ENCODE peak calls at places on chromosome 19, in nine cellular contexts. One of them, this sample, is unnamed.

GRCh38 chr19:887072-887471 is 5.9 kb downstream of the MED16 start:
- DNase-seq in NCI-H1105 treated with DMSO at 0.1 percent for 48 hours: no peak
- DNase-seq in pons: no peak
- DNase-seq in mesendoderm: peak; percentile 65
- DNase-seq in H4: no peak
- DNase-seq in activated effector memory CD4-positive, alpha-beta T cell treated with Interleukin-2 at 50 U/mL for 16 hours: no peak
- DNase-seq in stimulated activated CD4-positive, alpha-beta T cell treated with anti-CD3 and anti-CD28 coated beads, Interleukin-15, amount 100 ng/mL, for 1 hour: no peak
- DNase-seq in stromal cell of bone marrow: peak; percentile 18
- DNase-seq in activated CD4-positive, alpha-beta T cell treated with anti-CD3 and anti-CD28 coated beads, Interleukin-2, amount 50 U/mL, for 48 hours: no peak
- DNase-seq in this sample: no peak

GRCh38 chr19:15937771-15938170 is 3.4 kb upstream of the CYP4F11 start:
- DNase-seq in NCI-H1105 treated with DMSO at 0.1 percent for 48 hours: no peak
- DNase-seq in pons: no peak
- DNase-seq in mesendoderm: no peak
- DNase-seq in H4: no peak
- DNase-seq in activated effector memory CD4-positive, alpha-beta T cell treated with Interleukin-2 at 50 U/mL for 16 hours: no peak
- DNase-seq in stimulated activated CD4-positive, alpha-beta T cell treated with anti-CD3 and anti-CD28 coated beads, Interleukin-15, amount 100 ng/mL, for 1 hour: no peak
- DNase-seq in stromal cell of bone marrow: no peak
- DNase-seq in activated CD4-positive, alpha-beta T cell treated with anti-CD3 and anti-CD28 coated beads, Interleukin-2, amount 50 U/mL, for 48 hours: no peak
- DNase-seq in this sample: no peak

GRCh38 chr19:53511933-53512374 is 26.0 kb upstream of the ZNF331 start:
- DNase-seq in NCI-H1105 treated with DMSO at 0.1 percent for 48 hours: peak; percentile 12
- DNase-seq in pons: peak; percentile 49
- DNase-seq in mesendoderm: peak; percentile 94
- DNase-seq in H4: peak; percentile 57
- DNase-seq in activated effector memory CD4-positive, alpha-beta T cell treated with Interleukin-2 at 50 U/mL for 16 hours: peak; percentile 13
- DNase-seq in stimulated activated CD4-positive, alpha-beta T cell treated with anti-CD3 and anti-CD28 coated beads, Interleukin-15, amount 100 ng/mL, for 1 hour: no peak
- DNase-seq in stromal cell of bone marrow: peak; percentile 34
- DNase-seq in activated CD4-positive, alpha-beta T cell treated with anti-CD3 and anti-CD28 coated beads, Interleukin-2, amount 50 U/mL, for 48 hours: peak; percentile 56
- DNase-seq in this sample: peak; percentile 58

GRCh38 chr19:19043481-19043880 is 10.1 kb downstream of the ARMC6 start:
- DNase-seq in NCI-H1105 treated with DMSO at 0.1 percent for 48 hours: no peak
- DNase-seq in pons: no peak
- DNase-seq in mesendoderm: no peak
- DNase-seq in H4: no peak
- DNase-seq in activated effector memory CD4-positive, alpha-beta T cell treated with Interleukin-2 at 50 U/mL for 16 hours: no peak
- DNase-seq in stimulated activated CD4-positive, alpha-beta T cell treated with anti-CD3 and anti-CD28 coated beads, Interleukin-15, amount 100 ng/mL, for 1 hour: no peak
- DNase-seq in stromal cell of bone marrow: no peak
- DNase-seq in activated CD4-positive, alpha-beta T cell treated with anti-CD3 and anti-CD28 coated beads, Interleukin-2, amount 50 U/mL, for 48 hours: no peak
- DNase-seq in this sample: no peak

GRCh38 chr19:35455616-35456201 is 7.7 kb downstream of the FFAR2 start:
- DNase-seq in NCI-H1105 treated with DMSO at 0.1 percent for 48 hours: no peak
- DNase-seq in pons: no peak
- DNase-seq in mesendoderm: no peak
- DNase-seq in H4: no peak
- DNase-seq in activated effector memory CD4-positive, alpha-beta T cell treated with Interleukin-2 at 50 U/mL for 16 hours: no peak
- DNase-seq in stimulated activated CD4-positive, alpha-beta T cell treated with anti-CD3 and anti-CD28 coated beads, Interleukin-15, amount 100 ng/mL, for 1 hour: no peak
- DNase-seq in stromal cell of bone marrow: no peak
- DNase-seq in activated CD4-positive, alpha-beta T cell treated with anti-CD3 and anti-CD28 coated beads, Interleukin-2, amount 50 U/mL, for 48 hours: no peak
- DNase-seq in this sample: no peak

GRCh38 chr19:36605101-36605838 is at the start of gene ZNF382:
- DNase-seq in NCI-H1105 treated with DMSO at 0.1 percent for 48 hours: peak; percentile 49
- DNase-seq in pons: peak; percentile 56
- DNase-seq in mesendoderm: peak; percentile 57
- DNase-seq in H4: no peak
- DNase-seq in activated effector memory CD4-positive, alpha-beta T cell treated with Interleukin-2 at 50 U/mL for 16 hours: peak; percentile 78
- DNase-seq in stimulated activated CD4-positive, alpha-beta T cell treated with anti-CD3 and anti-CD28 coated beads, Interleukin-15, amount 100 ng/mL, for 1 hour: peak; percentile 76
- DNase-seq in stromal cell of bone marrow: peak; percentile 33
- DNase-seq in activated CD4-positive, alpha-beta T cell treated with anti-CD3 and anti-CD28 coated beads, Interleukin-2, amount 50 U/mL, for 48 hours: peak; percentile 91
- DNase-seq in this sample: peak; percentile 18

GRCh38 chr19:6333439-6333838 is at the start of gene ACER1:
- DNase-seq in NCI-H1105 treated with DMSO at 0.1 percent for 48 hours: no peak
- DNase-seq in pons: no peak
- DNase-seq in mesendoderm: no peak
- DNase-seq in H4: no peak
- DNase-seq in activated effector memory CD4-positive, alpha-beta T cell treated with Interleukin-2 at 50 U/mL for 16 hours: no peak
- DNase-seq in stimulated activated CD4-positive, alpha-beta T cell treated with anti-CD3 and anti-CD28 coated beads, Interleukin-15, amount 100 ng/mL, for 1 hour: no peak
- DNase-seq in stromal cell of bone marrow: no peak
- DNase-seq in activated CD4-positive, alpha-beta T cell treated with anti-CD3 and anti-CD28 coated beads, Interleukin-2, amount 50 U/mL, for 48 hours: no peak
- DNase-seq in this sample: peak; percentile 29

GRCh38 chr19:15640294-15640903 is at the start of gene CYP4F3:
- DNase-seq in NCI-H1105 treated with DMSO at 0.1 percent for 48 hours: peak; percentile 30
- DNase-seq in pons: no peak
- DNase-seq in mesendoderm: no peak
- DNase-seq in H4: peak; percentile 94
- DNase-seq in activated effector memory CD4-positive, alpha-beta T cell treated with Interleukin-2 at 50 U/mL for 16 hours: no peak
- DNase-seq in stimulated activated CD4-positive, alpha-beta T cell treated with anti-CD3 and anti-CD28 coated beads, Interleukin-15, amount 100 ng/mL, for 1 hour: no peak
- DNase-seq in stromal cell of bone marrow: no peak
- DNase-seq in activated CD4-positive, alpha-beta T cell treated with anti-CD3 and anti-CD28 coated beads, Interleukin-2, amount 50 U/mL, for 48 hours: no peak
- DNase-seq in this sample: peak; percentile 79

GRCh38 chr19:35027851-35028599 is 2.2 kb upstream of the SCN1B start:
- DNase-seq in NCI-H1105 treated with DMSO at 0.1 percent for 48 hours: no peak
- DNase-seq in pons: no peak
- DNase-seq in mesendoderm: peak; percentile 75
- DNase-seq in H4: peak; percentile 75
- DNase-seq in activated effector memory CD4-positive, alpha-beta T cell treated with Interleukin-2 at 50 U/mL for 16 hours: no peak
- DNase-seq in stimulated activated CD4-positive, alpha-beta T cell treated with anti-CD3 and anti-CD28 coated beads, Interleukin-15, amount 100 ng/mL, for 1 hour: no peak
- DNase-seq in stromal cell of bone marrow: no peak
- DNase-seq in activated CD4-positive, alpha-beta T cell treated with anti-CD3 and anti-CD28 coated beads, Interleukin-2, amount 50 U/mL, for 48 hours: no peak
- DNase-seq in this sample: no peak

GRCh38 chr19:35846038-35846668 is 6.2 kb downstream of the NPHS1 start:
- DNase-seq in NCI-H1105 treated with DMSO at 0.1 percent for 48 hours: peak; percentile 44
- DNase-seq in pons: no peak
- DNase-seq in mesendoderm: peak; percentile 49
- DNase-seq in H4: no peak
- DNase-seq in activated effector memory CD4-positive, alpha-beta T cell treated with Interleukin-2 at 50 U/mL for 16 hours: no peak
- DNase-seq in stimulated activated CD4-positive, alpha-beta T cell treated with anti-CD3 and anti-CD28 coated beads, Interleukin-15, amount 100 ng/mL, for 1 hour: no peak
- DNase-seq in stromal cell of bone marrow: no peak
- DNase-seq in activated CD4-positive, alpha-beta T cell treated with anti-CD3 and anti-CD28 coated beads, Interleukin-2, amount 50 U/mL, for 48 hours: no peak
- DNase-seq in this sample: no peak

GRCh38 chr19:873084-874019 is 13.9 kb downstream of the CFD start:
- DNase-seq in NCI-H1105 treated with DMSO at 0.1 percent for 48 hours: peak; percentile 13
- DNase-seq in pons: no peak
- DNase-seq in mesendoderm: peak; percentile 74
- DNase-seq in H4: no peak
- DNase-seq in activated effector memory CD4-positive, alpha-beta T cell treated with Interleukin-2 at 50 U/mL for 16 hours: peak; percentile 80
- DNase-seq in stimulated activated CD4-positive, alpha-beta T cell treated with anti-CD3 and anti-CD28 coated beads, Interleukin-15, amount 100 ng/mL, for 1 hour: peak; percentile 64
- DNase-seq in stromal cell of bone marrow: no peak
- DNase-seq in activated CD4-positive, alpha-beta T cell treated with anti-CD3 and anti-CD28 coated beads, Interleukin-2, amount 50 U/mL, for 48 hours: peak; percentile 76
- DNase-seq in this sample: no peak

GRCh38 chr19:51467864-51468544 is 9.8 kb upstream of the SIGLEC8 start:
- DNase-seq in NCI-H1105 treated with DMSO at 0.1 percent for 48 hours: no peak
- DNase-seq in pons: no peak
- DNase-seq in mesendoderm: no peak
- DNase-seq in H4: no peak
- DNase-seq in activated effector memory CD4-positive, alpha-beta T cell treated with Interleukin-2 at 50 U/mL for 16 hours: no peak
- DNase-seq in stimulated activated CD4-positive, alpha-beta T cell treated with anti-CD3 and anti-CD28 coated beads, Interleukin-15, amount 100 ng/mL, for 1 hour: no peak
- DNase-seq in stromal cell of bone marrow: no peak
- DNase-seq in activated CD4-positive, alpha-beta T cell treated with anti-CD3 and anti-CD28 coated beads, Interleukin-2, amount 50 U/mL, for 48 hours: no peak
- DNase-seq in this sample: no peak

GRCh38 chr19:4379383-4380253 is 20.7 kb downstream of the SH3GL1 start:
- DNase-seq in NCI-H1105 treated with DMSO at 0.1 percent for 48 hours: peak; percentile 41
- DNase-seq in pons: no peak
- DNase-seq in mesendoderm: no peak
- DNase-seq in H4: peak; percentile 87
- DNase-seq in activated effector memory CD4-positive, alpha-beta T cell treated with Interleukin-2 at 50 U/mL for 16 hours: no peak
- DNase-seq in stimulated activated CD4-positive, alpha-beta T cell treated with anti-CD3 and anti-CD28 coated beads, Interleukin-15, amount 100 ng/mL, for 1 hour: no peak
- DNase-seq in stromal cell of bone marrow: no peak
- DNase-seq in activated CD4-positive, alpha-beta T cell treated with anti-CD3 and anti-CD28 coated beads, Interleukin-2, amount 50 U/mL, for 48 hours: peak; percentile 60
- DNase-seq in this sample: no peak

GRCh38 chr19:18649371-18650047 is 12.7 kb downstream of the KLHL26 start:
- DNase-seq in NCI-H1105 treated with DMSO at 0.1 percent for 48 hours: no peak
- DNase-seq in pons: peak; percentile 31
- DNase-seq in mesendoderm: no peak
- DNase-seq in H4: no peak
- DNase-seq in activated effector memory CD4-positive, alpha-beta T cell treated with Interleukin-2 at 50 U/mL for 16 hours: no peak
- DNase-seq in stimulated activated CD4-positive, alpha-beta T cell treated with anti-CD3 and anti-CD28 coated beads, Interleukin-15, amount 100 ng/mL, for 1 hour: no peak
- DNase-seq in stromal cell of bone marrow: peak; percentile 21
- DNase-seq in activated CD4-positive, alpha-beta T cell treated with anti-CD3 and anti-CD28 coated beads, Interleukin-2, amount 50 U/mL, for 48 hours: no peak
- DNase-seq in this sample: no peak

GRCh38 chr19:57231686-57232085 is 863 bp downstream of the AURKC start:
- DNase-seq in NCI-H1105 treated with DMSO at 0.1 percent for 48 hours: no peak
- DNase-seq in pons: no peak
- DNase-seq in mesendoderm: peak; percentile 5
- DNase-seq in H4: no peak
- DNase-seq in activated effector memory CD4-positive, alpha-beta T cell treated with Interleukin-2 at 50 U/mL for 16 hours: no peak
- DNase-seq in stimulated activated CD4-positive, alpha-beta T cell treated with anti-CD3 and anti-CD28 coated beads, Interleukin-15, amount 100 ng/mL, for 1 hour: no peak
- DNase-seq in stromal cell of bone marrow: no peak
- DNase-seq in activated CD4-positive, alpha-beta T cell treated with anti-CD3 and anti-CD28 coated beads, Interleukin-2, amount 50 U/mL, for 48 hours: no peak
- DNase-seq in this sample: no peak

GRCh38 chr19:7779631-7780486 is 16.8 kb downstream of the CLEC4M start:
- DNase-seq in NCI-H1105 treated with DMSO at 0.1 percent for 48 hours: no peak
- DNase-seq in pons: no peak
- DNase-seq in mesendoderm: no peak
- DNase-seq in H4: peak; percentile 72
- DNase-seq in activated effector memory CD4-positive, alpha-beta T cell treated with Interleukin-2 at 50 U/mL for 16 hours: no peak
- DNase-seq in stimulated activated CD4-positive, alpha-beta T cell treated with anti-CD3 and anti-CD28 coated beads, Interleukin-15, amount 100 ng/mL, for 1 hour: no peak
- DNase-seq in stromal cell of bone marrow: no peak
- DNase-seq in activated CD4-positive, alpha-beta T cell treated with anti-CD3 and anti-CD28 coated beads, Interleukin-2, amount 50 U/mL, for 48 hours: no peak
- DNase-seq in this sample: no peak

GRCh38 chr19:13783565-13784500 is 9.6 kb downstream of the C19orf53 start:
- DNase-seq in NCI-H1105 treated with DMSO at 0.1 percent for 48 hours: no peak
- DNase-seq in pons: no peak
- DNase-seq in mesendoderm: no peak
- DNase-seq in H4: no peak
- DNase-seq in activated effector memory CD4-positive, alpha-beta T cell treated with Interleukin-2 at 50 U/mL for 16 hours: no peak
- DNase-seq in stimulated activated CD4-positive, alpha-beta T cell treated with anti-CD3 and anti-CD28 coated beads, Interleukin-15, amount 100 ng/mL, for 1 hour: no peak
- DNase-seq in stromal cell of bone marrow: no peak
- DNase-seq in activated CD4-positive, alpha-beta T cell treated with anti-CD3 and anti-CD28 coated beads, Interleukin-2, amount 50 U/mL, for 48 hours: no peak
- DNase-seq in this sample: no peak

GRCh38 chr19:22622020-22622419 is 12.1 kb upstream of the ZNF492 start:
- DNase-seq in NCI-H1105 treated with DMSO at 0.1 percent for 48 hours: no peak
- DNase-seq in pons: no peak
- DNase-seq in mesendoderm: no peak
- DNase-seq in H4: no peak
- DNase-seq in activated effector memory CD4-positive, alpha-beta T cell treated with Interleukin-2 at 50 U/mL for 16 hours: no peak
- DNase-seq in stimulated activated CD4-positive, alpha-beta T cell treated with anti-CD3 and anti-CD28 coated beads, Interleukin-15, amount 100 ng/mL, for 1 hour: no peak
- DNase-seq in stromal cell of bone marrow: no peak
- DNase-seq in activated CD4-positive, alpha-beta T cell treated with anti-CD3 and anti-CD28 coated beads, Interleukin-2, amount 50 U/mL, for 48 hours: no peak
- DNase-seq in this sample: no peak

GRCh38 chr19:34253711-34254551 is 423 bp upstream of the GARRE1 start:
- DNase-seq in NCI-H1105 treated with DMSO at 0.1 percent for 48 hours: peak; percentile 58
- DNase-seq in pons: peak; percentile 75
- DNase-seq in mesendoderm: peak; percentile 90
- DNase-seq in H4: no peak
- DNase-seq in activated effector memory CD4-positive, alpha-beta T cell treated with Interleukin-2 at 50 U/mL for 16 hours: peak; percentile 77
- DNase-seq in stimulated activated CD4-positive, alpha-beta T cell treated with anti-CD3 and anti-CD28 coated beads, Interleukin-15, amount 100 ng/mL, for 1 hour: peak; percentile 67
- DNase-seq in stromal cell of bone marrow: no peak
- DNase-seq in activated CD4-positive, alpha-beta T cell treated with anti-CD3 and anti-CD28 coated beads, Interleukin-2, amount 50 U/mL, for 48 hours: no peak
- DNase-seq in this sample: peak; percentile 69

GRCh38 chr19:1755467-1756155 is 2.3 kb downstream of the ONECUT3 start:
- DNase-seq in NCI-H1105 treated with DMSO at 0.1 percent for 48 hours: no peak
- DNase-seq in pons: no peak
- DNase-seq in mesendoderm: no peak
- DNase-seq in H4: no peak
- DNase-seq in activated effector memory CD4-positive, alpha-beta T cell treated with Interleukin-2 at 50 U/mL for 16 hours: no peak
- DNase-seq in stimulated activated CD4-positive, alpha-beta T cell treated with anti-CD3 and anti-CD28 coated beads, Interleukin-15, amount 100 ng/mL, for 1 hour: no peak
- DNase-seq in stromal cell of bone marrow: no peak
- DNase-seq in activated CD4-positive, alpha-beta T cell treated with anti-CD3 and anti-CD28 coated beads, Interleukin-2, amount 50 U/mL, for 48 hours: no peak
- DNase-seq in this sample: no peak

GRCh38 chr19:9672893-9673292 is 2.0 kb downstream of the ZNF562 start:
- DNase-seq in NCI-H1105 treated with DMSO at 0.1 percent for 48 hours: no peak
- DNase-seq in pons: no peak
- DNase-seq in mesendoderm: peak; percentile 23
- DNase-seq in H4: no peak
- DNase-seq in activated effector memory CD4-positive, alpha-beta T cell treated with Interleukin-2 at 50 U/mL for 16 hours: no peak
- DNase-seq in stimulated activated CD4-positive, alpha-beta T cell treated with anti-CD3 and anti-CD28 coated beads, Interleukin-15, amount 100 ng/mL, for 1 hour: no peak
- DNase-seq in stromal cell of bone marrow: no peak
- DNase-seq in activated CD4-positive, alpha-beta T cell treated with anti-CD3 and anti-CD28 coated beads, Interleukin-2, amount 50 U/mL, for 48 hours: no peak
- DNase-seq in this sample: no peak

GRCh38 chr19:22619371-22619770 is 14.8 kb upstream of the ZNF492 start:
- DNase-seq in NCI-H1105 treated with DMSO at 0.1 percent for 48 hours: no peak
- DNase-seq in pons: peak; percentile 67
- DNase-seq in mesendoderm: no peak
- DNase-seq in H4: no peak
- DNase-seq in activated effector memory CD4-positive, alpha-beta T cell treated with Interleukin-2 at 50 U/mL for 16 hours: no peak
- DNase-seq in stimulated activated CD4-positive, alpha-beta T cell treated with anti-CD3 and anti-CD28 coated beads, Interleukin-15, amount 100 ng/mL, for 1 hour: no peak
- DNase-seq in stromal cell of bone marrow: no peak
- DNase-seq in activated CD4-positive, alpha-beta T cell treated with anti-CD3 and anti-CD28 coated beads, Interleukin-2, amount 50 U/mL, for 48 hours: no peak
- DNase-seq in this sample: no peak

GRCh38 chr19:49104229-49104864 is 9.8 kb upstream of the LIN7B start:
- DNase-seq in NCI-H1105 treated with DMSO at 0.1 percent for 48 hours: no peak
- DNase-seq in pons: no peak
- DNase-seq in mesendoderm: no peak
- DNase-seq in H4: no peak
- DNase-seq in activated effector memory CD4-positive, alpha-beta T cell treated with Interleukin-2 at 50 U/mL for 16 hours: no peak
- DNase-seq in stimulated activated CD4-positive, alpha-beta T cell treated with anti-CD3 and anti-CD28 coated beads, Interleukin-15, amount 100 ng/mL, for 1 hour: no peak
- DNase-seq in stromal cell of bone marrow: no peak
- DNase-seq in activated CD4-positive, alpha-beta T cell treated with anti-CD3 and anti-CD28 coated beads, Interleukin-2, amount 50 U/mL, for 48 hours: no peak
- DNase-seq in this sample: no peak

GRCh38 chr19:43562211-43562697 is 13.1 kb downstream of the XRCC1 start:
- DNase-seq in NCI-H1105 treated with DMSO at 0.1 percent for 48 hours: no peak
- DNase-seq in pons: no peak
- DNase-seq in mesendoderm: no peak
- DNase-seq in H4: no peak
- DNase-seq in activated effector memory CD4-positive, alpha-beta T cell treated with Interleukin-2 at 50 U/mL for 16 hours: no peak
- DNase-seq in stimulated activated CD4-positive, alpha-beta T cell treated with anti-CD3 and anti-CD28 coated beads, Interleukin-15, amount 100 ng/mL, for 1 hour: no peak
- DNase-seq in stromal cell of bone marrow: no peak
- DNase-seq in activated CD4-positive, alpha-beta T cell treated with anti-CD3 and anti-CD28 coated beads, Interleukin-2, amount 50 U/mL, for 48 hours: no peak
- DNase-seq in this sample: no peak

GRCh38 chr19:29576761-29577661 is 29.1 kb upstream of the POP4 start:
- DNase-seq in NCI-H1105 treated with DMSO at 0.1 percent for 48 hours: no peak
- DNase-seq in pons: no peak
- DNase-seq in mesendoderm: no peak
- DNase-seq in H4: no peak
- DNase-seq in activated effector memory CD4-positive, alpha-beta T cell treated with Interleukin-2 at 50 U/mL for 16 hours: no peak
- DNase-seq in stimulated activated CD4-positive, alpha-beta T cell treated with anti-CD3 and anti-CD28 coated beads, Interleukin-15, amount 100 ng/mL, for 1 hour: no peak
- DNase-seq in stromal cell of bone marrow: no peak
- DNase-seq in activated CD4-positive, alpha-beta T cell treated with anti-CD3 and anti-CD28 coated beads, Interleukin-2, amount 50 U/mL, for 48 hours: peak; percentile 59
- DNase-seq in this sample: peak; percentile 17

GRCh38 chr19:42115219-42115618 is 17.0 kb downstream of the POU2F2 start:
- DNase-seq in NCI-H1105 treated with DMSO at 0.1 percent for 48 hours: no peak
- DNase-seq in pons: no peak
- DNase-seq in mesendoderm: no peak
- DNase-seq in H4: no peak
- DNase-seq in activated effector memory CD4-positive, alpha-beta T cell treated with Interleukin-2 at 50 U/mL for 16 hours: no peak
- DNase-seq in stimulated activated CD4-positive, alpha-beta T cell treated with anti-CD3 and anti-CD28 coated beads, Interleukin-15, amount 100 ng/mL, for 1 hour: no peak
- DNase-seq in stromal cell of bone marrow: no peak
- DNase-seq in activated CD4-positive, alpha-beta T cell treated with anti-CD3 and anti-CD28 coated beads, Interleukin-2, amount 50 U/mL, for 48 hours: no peak
- DNase-seq in this sample: no peak

GRCh38 chr19:47973529-47973928 is 18.4 kb downstream of the BSPH1 start:
- DNase-seq in NCI-H1105 treated with DMSO at 0.1 percent for 48 hours: no peak
- DNase-seq in pons: no peak
- DNase-seq in mesendoderm: no peak
- DNase-seq in H4: no peak
- DNase-seq in activated effector memory CD4-positive, alpha-beta T cell treated with Interleukin-2 at 50 U/mL for 16 hours: no peak
- DNase-seq in stimulated activated CD4-positive, alpha-beta T cell treated with anti-CD3 and anti-CD28 coated beads, Interleukin-15, amount 100 ng/mL, for 1 hour: no peak
- DNase-seq in stromal cell of bone marrow: no peak
- DNase-seq in activated CD4-positive, alpha-beta T cell treated with anti-CD3 and anti-CD28 coated beads, Interleukin-2, amount 50 U/mL, for 48 hours: no peak
- DNase-seq in this sample: no peak

GRCh38 chr19:38142176-38143035 is 81.6 kb downstream of the DPF1 start:
- DNase-seq in NCI-H1105 treated with DMSO at 0.1 percent for 48 hours: peak; percentile 29
- DNase-seq in pons: peak; percentile 80
- DNase-seq in mesendoderm: peak; percentile 86
- DNase-seq in H4: peak; percentile 42
- DNase-seq in activated effector memory CD4-positive, alpha-beta T cell treated with Interleukin-2 at 50 U/mL for 16 hours: no peak
- DNase-seq in stimulated activated CD4-positive, alpha-beta T cell treated with anti-CD3 and anti-CD28 coated beads, Interleukin-15, amount 100 ng/mL, for 1 hour: no peak
- DNase-seq in stromal cell of bone marrow: peak; percentile 20
- DNase-seq in activated CD4-positive, alpha-beta T cell treated with anti-CD3 and anti-CD28 coated beads, Interleukin-2, amount 50 U/mL, for 48 hours: peak; percentile 67
- DNase-seq in this sample: no peak

GRCh38 chr19:10454267-10454666 is 33.9 kb downstream of the PDE4A start:
- DNase-seq in NCI-H1105 treated with DMSO at 0.1 percent for 48 hours: peak; percentile 23
- DNase-seq in pons: peak; percentile 36
- DNase-seq in mesendoderm: peak; percentile 50
- DNase-seq in H4: no peak
- DNase-seq in activated effector memory CD4-positive, alpha-beta T cell treated with Interleukin-2 at 50 U/mL for 16 hours: no peak
- DNase-seq in stimulated activated CD4-positive, alpha-beta T cell treated with anti-CD3 and anti-CD28 coated beads, Interleukin-15, amount 100 ng/mL, for 1 hour: no peak
- DNase-seq in stromal cell of bone marrow: no peak
- DNase-seq in activated CD4-positive, alpha-beta T cell treated with anti-CD3 and anti-CD28 coated beads, Interleukin-2, amount 50 U/mL, for 48 hours: no peak
- DNase-seq in this sample: no peak

GRCh38 chr19:55667958-55668357 is 7.1 kb upstream of the EPN1 start:
- DNase-seq in NCI-H1105 treated with DMSO at 0.1 percent for 48 hours: no peak
- DNase-seq in pons: no peak
- DNase-seq in mesendoderm: no peak
- DNase-seq in H4: no peak
- DNase-seq in activated effector memory CD4-positive, alpha-beta T cell treated with Interleukin-2 at 50 U/mL for 16 hours: no peak
- DNase-seq in stimulated activated CD4-positive, alpha-beta T cell treated with anti-CD3 and anti-CD28 coated beads, Interleukin-15, amount 100 ng/mL, for 1 hour: no peak
- DNase-seq in stromal cell of bone marrow: no peak
- DNase-seq in activated CD4-positive, alpha-beta T cell treated with anti-CD3 and anti-CD28 coated beads, Interleukin-2, amount 50 U/mL, for 48 hours: no peak
- DNase-seq in this sample: no peak

GRCh38 chr19:44657211-44657921 is 13.7 kb downstream of the PVR start:
- DNase-seq in NCI-H1105 treated with DMSO at 0.1 percent for 48 hours: peak; percentile 18
- DNase-seq in pons: no peak
- DNase-seq in mesendoderm: peak; percentile 88
- DNase-seq in H4: peak; percentile 32
- DNase-seq in activated effector memory CD4-positive, alpha-beta T cell treated with Interleukin-2 at 50 U/mL for 16 hours: peak; percentile 38
- DNase-seq in stimulated activated CD4-positive, alpha-beta T cell treated with anti-CD3 and anti-CD28 coated beads, Interleukin-15, amount 100 ng/mL, for 1 hour: peak; percentile 32
- DNase-seq in stromal cell of bone marrow: no peak
- DNase-seq in activated CD4-positive, alpha-beta T cell treated with anti-CD3 and anti-CD28 coated beads, Interleukin-2, amount 50 U/mL, for 48 hours: peak; percentile 79
- DNase-seq in this sample: no peak

This sample was measured in breast epithelium.